ENCODE peak calls at places on chromosomes 4 and X, in six cellular contexts. O is SK-N-SH, G is body of pancreas, D is breast epithelium, X is bronchial epithelial cell, Q is Panc1. F is an unnamed sample.

GRCh38 chrX:118552501-118552900 is 56.9 kb downstream of the DOCK11 start:
- DNase-seq in O (no peak), G (peak; percentile 36), D (no peak), X (peak; percentile 90), Q (no peak), F (no peak)

GRCh38 chr4:122017296-122017695 is 65.4 kb upstream of the TRPC3 start:
- DNase-seq in O (no peak), G (no peak), D (no peak), X (no peak), Q (no peak), F (no peak)

GRCh38 chrX:137432609-137433008 is 133.3 kb upstream of the ZIC3 start:
- DNase-seq in O (peak; percentile 43), G (peak; percentile 3), D (no peak), X (peak; percentile 0), Q (peak; percentile 7), F (no peak)

GRCh38 chrX:134692990-134693389 is 34.7 kb upstream of the PLAC1 start:
- DNase-seq in O (no peak), G (no peak), D (no peak), X (peak; percentile 90), Q (no peak), F (peak; percentile 81)

GRCh38 chrX:16278927-16279326 is 111.6 kb downstream of the MAGEB17 start:
- DNase-seq in O (no peak), G (no peak), D (no peak), X (no peak), Q (no peak), F (no peak)

GRCh38 chrX:69493193-69493592 is 10.9 kb upstream of the NALF2 start:
- DNase-seq in O (peak; percentile 45), G (peak; percentile 43), D (no peak), X (peak; percentile 23), Q (no peak), F (no peak)

GRCh38 chrX:132948648-132949260 is 9.7 kb downstream of the HS6ST2 start:
- DNase-seq in O (no peak), G (no peak), D (no peak), X (no peak), Q (no peak), F (no peak)

GRCh38 chr4:189385098-189385497 is 555.6 kb upstream of the FRG1 start:
- DNase-seq in O (no peak), G (no peak), D (no peak), X (no peak), Q (no peak), F (no peak)

GRCh38 chr4:56078866-56079265 is 130.1 kb downstream of the CEP135 start:
- DNase-seq in O (no peak), G (no peak), D (no peak), X (no peak), Q (no peak), F (no peak)

GRCh38 chr4:93835929-93836328 is 7.4 kb downstream of the ATOH1 start:
- DNase-seq in O (no peak), G (no peak), D (no peak), X (no peak), Q (no peak), F (no peak)

GRCh38 chrX:17375631-17376380 is 806 bp downstream of the NHS start:
- DNase-seq in O (peak; percentile 64), G (peak; percentile 2), D (no peak), X (no peak), Q (no peak), F (no peak)

GRCh38 chrX:69156638-69157037 is 8.6 kb downstream of the PJA1 start:
- DNase-seq in O (peak; percentile 1), G (no peak), D (no peak), X (no peak), Q (no peak), F (no peak)

GRCh38 chr4:38323141-38323634 is 340.8 kb upstream of the KLF3 start:
- DNase-seq in O (no peak), G (no peak), D (no peak), X (no peak), Q (no peak), F (no peak)

GRCh38 chrX:70001269-70001668 is 48.5 kb downstream of the AWAT2 start:
- DNase-seq in O (no peak), G (no peak), D (no peak), X (no peak), Q (no peak), F (no peak)

GRCh38 chr4:15690020-15690809 is 8.6 kb downstream of the FAM200B start:
- DNase-seq in O (no peak), G (no peak), D (no peak), X (peak; percentile 91), Q (no peak), F (peak; percentile 93)

GRCh38 chr4:55358246-55358645 is 12.2 kb downstream of the SRD5A3 start:
- DNase-seq in O (no peak), G (no peak), D (no peak), X (no peak), Q (no peak), F (no peak)

GRCh38 chr4:25358515-25359275 is 18.4 kb upstream of the ANAPC4 start:
- DNase-seq in O (no peak), G (peak; percentile 94), D (no peak), X (peak; percentile 34), Q (no peak), F (no peak)

GRCh38 chrX:20947411-20947912 is 426.8 kb upstream of the CNKSR2 start:
- DNase-seq in O (no peak), G (no peak), D (no peak), X (peak; percentile 35), Q (no peak), F (no peak)

GRCh38 chr4:152415980-152416379 is 119.9 kb downstream of the FBXW7 start:
- DNase-seq in O (no peak), G (no peak), D (no peak), X (peak; percentile 47), Q (no peak), F (peak; percentile 24)

GRCh38 chrX:114976321-114976720 is 41.1 kb downstream of the IL13RA2 start:
- DNase-seq in O (no peak), G (no peak), D (no peak), X (peak; percentile 92), Q (no peak), F (no peak)

GRCh38 chr4:98481167-98481566 is 177.2 kb downstream of the TSPAN5 start:
- DNase-seq in O (peak; percentile 66), G (peak; percentile 60), D (no peak), X (no peak), Q (no peak), F (no peak)

GRCh38 chr4:187276786-187277408 is 553.2 kb upstream of the FAT1 start:
- DNase-seq in O (no peak), G (no peak), D (no peak), X (peak; percentile 24), Q (no peak), F (no peak)

GRCh38 chr4:183666088-183666487 is 7.0 kb downstream of the TRAPPC11 start:
- DNase-seq in O (no peak), G (no peak), D (no peak), X (no peak), Q (no peak), F (no peak)

GRCh38 chr4:4519296-4519898 is 22.5 kb downstream of the STX18 start:
- DNase-seq in O (peak; percentile 29), G (no peak), D (no peak), X (peak; percentile 29), Q (no peak), F (no peak)